ENCODE peak calls at places on chromosomes 7 and 10, in four cellular contexts. G, F, N and A are unnamed samples.

GRCh38 chr10:100183482-100183881 is 2.3 kb downstream of the ERLIN1 start:
- DNase-seq in G (no peak), F (no peak), N (peak; percentile 76), A (no peak)

GRCh38 chr7:116395125-116395791 is 104.3 kb upstream of the CAV2 start:
- DNase-seq in G (no peak), F (no peak), N (no peak), A (no peak)

GRCh38 chr7:30468791-30469190 is 9.8 kb downstream of the NOD1 start:
- DNase-seq in G (no peak), F (no peak), N (no peak), A (no peak)

GRCh38 chr10:76082232-76082631 is 650.8 kb downstream of the LRMDA start:
- DNase-seq in G (no peak), F (no peak), N (no peak), A (no peak)

GRCh38 chr7:116713500-116713899 is 41.5 kb downstream of the MET start:
- DNase-seq in G (no peak), F (no peak), N (no peak), A (no peak)

GRCh38 chr10:100009793-100010676 is at the start of gene DNMBP:
- DNase-seq in G (peak; percentile 84), F (no peak), N (peak; percentile 61), A (peak; percentile 92)

GRCh38 chr7:13327669-13328068 is 640.2 kb downstream of the ARL4A start:
- DNase-seq in G (no peak), F (no peak), N (no peak), A (no peak)

GRCh38 chr10:82815680-82816079 is 940.7 kb downstream of the NRG3 start:
- DNase-seq in G (no peak), F (no peak), N (no peak), A (no peak)

GRCh38 chr10:104332243-104333036 is 5.8 kb downstream of the ITPRIP start:
- DNase-seq in G (no peak), F (no peak), N (no peak), A (peak; percentile 37)

GRCh38 chr10:89327803-89328441 is at the start of gene IFIT3:
- DNase-seq in G (no peak), F (peak; percentile 62), N (peak; percentile 38), A (peak; percentile 23)

GRCh38 chr7:55342216-55342871 is 22.8 kb upstream of the LANCL2 start:
- DNase-seq in G (no peak), F (no peak), N (no peak), A (no peak)

GRCh38 chr10:132443605-132443997 is 46.6 kb downstream of the PWWP2B start:
- DNase-seq in G (no peak), F (no peak), N (no peak), A (peak; percentile 61)

GRCh38 chr7:42978496-42978895 is 46.3 kb downstream of the MRPL32 start:
- DNase-seq in G (no peak), F (no peak), N (no peak), A (no peak)

GRCh38 chr7:121530251-121531174 is 134.4 kb upstream of the FAM3C start:
- DNase-seq in G (no peak), F (peak; percentile 99), N (no peak), A (no peak)

GRCh38 chr10:117651121-117651520 is 108.6 kb downstream of the EMX2 start:
- DNase-seq in G (no peak), F (no peak), N (no peak), A (no peak)

GRCh38 chr7:150451097-150451793 is 815 bp downstream of the GIMAP8 start:
- DNase-seq in G (no peak), F (peak; percentile 79), N (no peak), A (no peak)

GRCh38 chr10:60942134-60942533 is 1.9 kb downstream of the RHOBTB1 start:
- DNase-seq in G (no peak), F (no peak), N (no peak), A (no peak)

GRCh38 chr10:89668391-89669180 is 23.5 kb upstream of the PANK1 start:
- DNase-seq in G (no peak), F (no peak), N (peak; percentile 48), A (no peak)

GRCh38 chr10:12603766-12604470 is 254.6 kb downstream of the CAMK1D start:
- DNase-seq in G (no peak), F (no peak), N (no peak), A (no peak)

GRCh38 chr10:59905066-59905734 is 1.2 kb downstream of the CCDC6 start:
- DNase-seq in G (peak; percentile 59), F (no peak), N (no peak), A (no peak)

GRCh38 chr10:59906417-59907202 is at the start of gene CCDC6:
- DNase-seq in G (peak; percentile 93), F (no peak), N (peak; percentile 86), A (peak; percentile 93)

GRCh38 chr10:59907537-59907917 is 1.2 kb upstream of the CCDC6 start:
- DNase-seq in G (no peak), F (no peak), N (no peak), A (no peak)

GRCh38 chr10:59904431-59905065 is 1.8 kb downstream of the CCDC6 start:
- DNase-seq in G (peak; percentile 39), F (no peak), N (no peak), A (no peak)

GRCh38 chr10:59905735-59906416 is 480 bp downstream of the CCDC6 start:
- DNase-seq in G (no peak), F (no peak), N (no peak), A (peak; percentile 52)
- TF ChIP-seq CBFB in G (no peak), F (no peak), N (no peak), A (no peak)

DNA sequence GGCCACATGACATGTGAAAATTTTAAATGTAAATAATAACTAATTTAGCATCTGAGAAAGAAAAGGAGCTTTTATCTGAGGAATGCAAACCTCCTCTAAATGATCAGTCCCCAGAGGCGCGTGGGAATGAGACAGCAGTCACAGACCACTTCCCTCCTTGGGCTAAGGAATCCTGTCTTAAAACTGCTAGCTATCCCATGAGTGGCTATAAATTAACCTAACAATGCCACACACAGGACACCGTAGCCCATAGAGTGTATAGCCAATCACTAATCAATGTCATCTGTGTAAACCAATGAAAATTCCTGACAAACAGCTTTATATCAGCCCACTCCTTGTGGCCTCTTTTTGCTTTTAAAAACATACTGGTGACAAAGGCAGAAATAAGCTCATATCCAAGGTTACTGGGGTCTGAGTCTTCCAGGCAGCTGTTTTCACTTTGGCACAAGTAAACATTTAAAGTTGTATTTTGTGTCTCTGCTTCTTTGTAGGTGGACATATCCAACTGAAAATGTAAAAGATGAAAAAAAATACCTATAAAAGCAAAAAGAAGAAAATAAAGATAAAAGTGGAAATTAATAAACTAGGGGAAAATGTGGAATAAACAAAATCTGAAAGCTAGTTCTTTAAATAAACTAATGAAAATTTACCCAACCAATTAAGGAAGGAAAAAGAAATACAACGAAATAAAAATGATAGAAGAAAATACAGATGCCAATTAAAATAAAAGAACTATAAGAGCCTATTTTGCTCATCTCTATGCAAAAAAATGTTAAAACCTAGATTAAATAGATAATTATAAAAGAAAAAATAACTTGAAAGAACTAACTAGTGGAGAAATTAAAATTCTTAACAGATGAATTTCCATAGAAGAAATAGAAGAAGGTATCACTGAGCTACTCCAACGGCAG is 32.9 kb downstream of the PKD1L1 start:
- DNase-seq in G (no peak), F (no peak), N (no peak), A (no peak)
- TF ChIP-seq CBFB in G (no peak), F (no peak), N (no peak), A (no peak)

GRCh38 chr7:74262639-74263398 is 8.6 kb upstream of the RFC2 start:
- DNase-seq in G (no peak), F (no peak), N (peak; percentile 42), A (no peak)
- TF ChIP-seq CBFB in G (no peak), F (no peak), N (no peak), A (no peak)

DNA sequence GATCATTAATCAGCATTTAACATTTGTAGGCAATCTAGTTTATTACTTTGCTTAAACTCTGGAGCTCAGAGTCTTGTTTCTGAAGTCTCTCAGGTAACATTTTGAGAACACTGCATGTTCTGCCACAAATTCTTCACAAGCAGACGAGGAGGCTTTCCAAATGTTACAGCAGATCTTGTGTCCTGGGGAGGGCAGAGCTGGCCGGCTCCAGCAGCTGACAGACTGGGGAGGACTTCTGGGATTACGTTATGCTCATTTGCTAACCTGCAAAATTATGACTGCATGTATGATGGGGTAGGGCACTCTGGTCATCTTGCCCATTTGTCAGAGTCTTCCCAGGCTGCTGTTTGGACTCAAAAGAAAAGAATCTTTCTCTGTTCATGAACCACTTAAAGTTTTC is 50.6 kb downstream of the GALNT17 start:
- DNase-seq in G (no peak), F (no peak), N (no peak), A (no peak)
- TF ChIP-seq CBFB in G (no peak), F (no peak), N (no peak), A (no peak)

GRCh38 chr10:86648706-86649426 is 5.5 kb upstream of the OPN4 start:
- DNase-seq in G (no peak), F (no peak), N (no peak), A (no peak)

GRCh38 chr10:86645111-86645445 is 9.3 kb upstream of the OPN4 start:
- DNase-seq in G (no peak), F (no peak), N (no peak), A (no peak)

GRCh38 chr10:86647773-86648705 is 6.3 kb upstream of the OPN4 start:
- DNase-seq in G (no peak), F (no peak), N (no peak), A (no peak)

GRCh38 chr10:86646532-86646931 is 7.8 kb upstream of the OPN4 start:
- DNase-seq in G (no peak), F (no peak), N (no peak), A (no peak)

DNA sequence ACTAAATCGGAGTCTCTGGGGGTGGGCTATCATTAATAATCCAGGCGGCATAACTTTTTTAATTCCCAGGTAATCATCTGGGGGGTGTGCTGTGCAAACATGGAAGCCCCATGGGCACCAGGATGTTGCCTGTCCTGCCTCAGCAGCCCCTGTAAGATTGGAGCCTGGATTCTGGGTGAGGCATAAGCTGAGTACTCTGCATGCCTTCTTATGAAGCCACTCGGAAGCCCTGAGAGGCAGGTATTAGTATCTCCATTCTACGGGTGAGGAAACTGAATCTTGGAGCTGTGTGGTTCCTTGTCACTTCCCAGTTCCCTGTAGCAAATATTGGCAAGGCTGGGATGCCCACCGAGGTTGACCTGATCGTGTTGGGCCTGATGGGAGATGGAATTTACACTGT is 7.4 kb upstream of the OPN4 start:
- DNase-seq in G (no peak), F (no peak), N (no peak), A (no peak)
- TF ChIP-seq CBFB in G (no peak), F (no peak), N (no peak), A (no peak)

DNA sequence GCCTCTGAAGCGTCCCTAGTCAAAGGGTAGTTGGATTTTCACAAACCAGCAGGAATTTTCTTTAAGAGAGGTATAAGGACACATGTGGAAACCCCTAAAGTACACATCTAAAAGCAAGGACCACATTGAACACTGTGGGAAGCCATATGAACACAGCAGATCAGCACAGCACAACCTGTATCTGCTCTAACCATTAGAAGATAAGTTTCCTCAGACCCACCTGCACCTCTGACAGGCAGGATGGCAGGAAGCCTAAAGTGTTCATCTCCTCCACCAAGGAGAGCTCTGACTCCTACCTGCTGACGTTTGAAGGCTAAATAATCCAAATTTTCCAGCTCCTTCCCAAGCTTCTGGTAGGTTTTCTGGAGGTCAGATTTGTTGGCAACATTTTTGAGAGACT is 174.4 kb downstream of the CTNNA3 start:
- DNase-seq in G (no peak), F (no peak), N (no peak), A (no peak)
- TF ChIP-seq CBFB in G (no peak), F (no peak), N (no peak), A (no peak)